ENCODE peak calls at places on chromosomes 5 and 9, in five cellular contexts. L, B, Z, K and T are unnamed samples.

GRCh38 chr5:116442095-116442534 is 132.5 kb downstream of the SEMA6A start:
- ATAC-seq in L (no peak), K (no peak), B (no peak), Z (no peak), T (no peak)

GRCh38 chr5:108940500-108940899 is 192.8 kb downstream of the FER start:
- ATAC-seq in Z (no peak), B (no peak), K (no peak), L (no peak), T (no peak)

GRCh38 chr5:57844410-57844809 is 361.8 kb upstream of the ACTBL2 start:
- ATAC-seq in B (no peak), K (no peak), L (no peak), Z (no peak), T (no peak)

GRCh38 chr5:94744906-94745305 is 126.4 kb downstream of the SLF1 start:
- ATAC-seq in L (no peak), Z (peak; percentile 24), B (no peak), K (peak; percentile 15), T (no peak)

GRCh38 chr9:131651599-131651998 is 88.3 kb downstream of the RAPGEF1 start:
- ATAC-seq in L (peak; percentile 29), Z (no peak), K (no peak), B (no peak), T (peak; percentile 38)

GRCh38 chr5:73897886-73898285 is 271.9 kb downstream of the ARHGEF28 start:
- ATAC-seq in Z (no peak), L (no peak), K (no peak), B (no peak), T (no peak)

GRCh38 chr5:17225551-17225950 is 8.1 kb downstream of the BASP1 start:
- ATAC-seq in L (no peak), B (no peak), K (no peak), Z (no peak), T (no peak)

GRCh38 chr9:22216730-22217160 is 207.6 kb upstream of the CDKN2B start:
- ATAC-seq in Z (no peak), B (peak; percentile 81), L (no peak), K (no peak), T (no peak)

GRCh38 chr9:6109571-6109970 is 94.1 kb upstream of the RANBP6 start:
- ATAC-seq in B (no peak), L (no peak), K (no peak), Z (no peak), T (no peak)

GRCh38 chr9:24118170-24118569 is 292.1 kb upstream of the ELAVL2 start:
- ATAC-seq in L (no peak), Z (no peak), K (peak; percentile 43), B (no peak), T (no peak)

GRCh38 chr5:167802755-167803431 is 488.6 kb upstream of the WWC1 start:
- ATAC-seq in Z (no peak), B (no peak), K (no peak), L (no peak), T (no peak)

GRCh38 chr5:87434461-87434860 is 21.7 kb upstream of the CCNH start:
- ATAC-seq in K (no peak), Z (no peak), B (no peak), L (no peak), T (no peak)

GRCh38 chr5:68709229-68709628 is 384.6 kb upstream of the SLC30A5 start:
- ATAC-seq in L (no peak), Z (no peak), K (no peak), B (no peak), T (no peak)

GRCh38 chr9:127149463-127150390 is 27.3 kb upstream of the ANGPTL2 start:
- ATAC-seq in L (no peak), K (no peak), Z (no peak), B (no peak), T (no peak)

GRCh38 chr9:112168197-112168596 is 6.9 kb downstream of the SUSD1 start:
- ATAC-seq in Z (no peak), B (no peak), L (no peak), K (no peak), T (no peak)

GRCh38 chr9:83070257-83070656 is 7.3 kb upstream of the RASEF start:
- ATAC-seq in B (no peak), Z (no peak), K (no peak), L (no peak), T (no peak)

GRCh38 chr9:131228096-131228495 is 48.2 kb downstream of the FAM78A start:
- ATAC-seq in B (no peak), K (no peak), L (no peak), Z (no peak), T (no peak)

GRCh38 chr5:132905938-132906337 is 32.5 kb downstream of the LEAP2 start:
- ATAC-seq in L (peak; percentile 60), Z (no peak), K (no peak), B (peak; percentile 81), T (no peak)

GRCh38 chr5:112616812-112617547 is 120.7 kb upstream of the APC start:
- ATAC-seq in K (peak; percentile 41), Z (no peak), B (peak; percentile 69), L (no peak), T (no peak)

GRCh38 chr5:39580702-39581498 is 156.1 kb upstream of the DAB2 start:
- ATAC-seq in L (no peak), Z (no peak), B (no peak), K (no peak), T (peak; percentile 41)

GRCh38 chr9:129888809-129889460 is 53.7 kb downstream of the USP20 start:
- ATAC-seq in K (peak; percentile 12), B (no peak), Z (no peak), L (no peak), T (no peak)

GRCh38 chr9:84121991-84122523 is 141.5 kb downstream of the RMI1 start:
- ATAC-seq in K (no peak), B (no peak), Z (peak; percentile 48), L (no peak), T (no peak)

GRCh38 chr5:132873119-132873929 is at the start of gene LEAP2:
- ATAC-seq in B (peak; percentile 82), K (no peak), Z (peak; percentile 74), L (peak; percentile 11), T (no peak)

GRCh38 chr5:82426419-82427154 is 148.4 kb upstream of the RPS23 start:
- ATAC-seq in Z (no peak), B (no peak), L (no peak), K (no peak), T (peak; percentile 30)

GRCh38 chr5:129905467-129906176 is 1.4 kb downstream of the CHSY3 start:
- ATAC-seq in Z (no peak), L (no peak), K (no peak), B (peak; percentile 20), T (no peak)

GRCh38 chr5:55535199-55535905 is 588 bp upstream of the PLPP1 start:
- ATAC-seq in L (peak; percentile 58), Z (peak; percentile 26), B (peak; percentile 25), K (peak; percentile 17), T (peak; percentile 50)

GRCh38 chr9:89743576-89744254 is 138.9 kb downstream of the GADD45G start:
- ATAC-seq in K (peak; percentile 73), B (peak; percentile 39), L (no peak), Z (no peak), T (no peak)

GRCh38 chr9:93549636-93550035 is 26.7 kb upstream of the PHF2 start:
- ATAC-seq in L (no peak), Z (no peak), K (no peak), B (no peak), T (no peak)

GRCh38 chr5:80921026-80921425 is 39.1 kb upstream of the RASGRF2 start:
- ATAC-seq in K (no peak), Z (no peak), L (no peak), B (peak; percentile 32), T (no peak)

GRCh38 chr9:318646-319045 is 104.0 kb downstream of the DOCK8 start:
- ATAC-seq in K (no peak), B (no peak), Z (no peak), L (no peak), T (no peak)

DNA sequence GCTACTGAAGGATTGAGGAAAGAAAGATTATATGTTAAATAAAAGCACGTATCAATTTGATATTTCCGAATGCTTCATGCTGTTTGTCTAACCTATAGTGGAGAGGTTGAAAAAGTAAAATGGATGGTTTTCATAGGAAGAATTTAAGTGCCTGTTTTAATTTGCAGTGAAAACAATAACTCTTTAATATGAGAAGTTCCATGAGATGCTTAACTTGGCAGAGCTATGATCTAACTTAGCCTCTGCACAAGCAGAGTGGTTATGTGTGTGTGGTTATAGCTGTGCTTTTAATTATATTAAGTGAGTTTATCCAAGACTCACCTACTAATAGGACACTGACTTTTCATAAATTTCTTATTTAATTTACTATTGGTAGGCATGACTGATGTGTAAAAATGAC is 57.4 kb downstream of the AOPEP start:
- ATAC-seq in Z (no peak), L (no peak), K (no peak), B (no peak), T (no peak)
- H3K27ac ChIP-seq in Z (no peak overlapping the region), L (peak overlapping the region; percentile 91), K (no peak overlapping the region), B (no peak overlapping the region), T (no peak overlapping the region)

GRCh38 chr5:28344803-28345433 is 1306.5 kb upstream of the CDH9 start:
- ATAC-seq in K (peak; percentile 80), L (no peak), B (peak; percentile 77), Z (peak; percentile 37), T (no peak)
- TF ChIP-seq CTCF in K (peak; percentile 54), L (peak; percentile 39), B (peak; percentile 63), Z (peak; percentile 49), T (no peak)

GRCh38 chr9:36021968-36022367 is 14.7 kb upstream of the RECK start:
- ATAC-seq in B (no peak), Z (no peak), K (peak; percentile 74), L (no peak), T (no peak)

GRCh38 chr9:36025751-36026150 is 11.0 kb upstream of the RECK start:
- ATAC-seq in L (no peak), Z (no peak), B (no peak), K (no peak), T (no peak)

GRCh38 chr9:36018129-36018528 is 18.6 kb upstream of the RECK start:
- ATAC-seq in Z (no peak), B (no peak), K (no peak), L (no peak), T (no peak)

GRCh38 chr9:36018755-36019720 is 17.7 kb upstream of the RECK start:
- ATAC-seq in B (no peak), L (no peak), Z (no peak), K (no peak), T (no peak)

DNA sequence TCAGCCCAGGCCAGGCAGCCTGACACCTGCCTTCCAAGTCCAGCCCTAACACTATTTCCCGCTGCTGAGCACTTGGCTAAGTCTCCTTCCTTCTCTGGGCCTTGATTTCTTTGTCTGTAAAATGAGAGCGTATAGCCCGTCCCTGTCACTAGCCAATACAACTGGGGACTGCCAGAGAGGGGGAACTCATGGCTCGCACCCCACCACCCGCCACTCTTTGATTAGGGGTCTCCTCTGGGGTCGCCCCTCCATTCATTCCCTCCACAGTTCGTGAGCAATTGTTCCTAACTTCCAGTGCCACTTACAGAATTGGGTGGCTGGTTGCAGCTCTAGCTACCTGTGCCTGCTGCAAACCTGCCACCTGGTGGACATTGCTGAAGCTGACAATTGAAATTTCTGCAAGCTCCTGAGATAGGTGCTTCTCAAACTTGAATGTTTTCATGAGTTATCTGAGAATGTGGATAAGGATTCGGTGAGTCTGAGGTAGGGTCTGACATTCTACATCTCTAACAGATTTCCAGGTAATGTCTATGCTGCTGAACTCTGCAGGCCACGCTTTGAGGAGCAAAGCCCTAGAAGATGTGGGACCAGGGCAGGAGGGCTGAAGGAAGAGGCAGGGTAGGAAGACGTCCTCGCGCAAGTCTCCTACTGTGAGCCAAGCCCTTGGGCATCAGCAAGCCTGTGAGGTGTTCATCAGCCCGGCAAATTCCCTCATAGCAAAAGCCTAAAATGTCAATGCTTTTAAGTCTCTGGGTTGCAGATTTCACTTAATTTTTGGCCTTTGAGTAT is 13.3 kb upstream of the RECK start:
- ATAC-seq in K (peak; percentile 90), B (peak; percentile 90), L (peak; percentile 97), Z (peak; percentile 80), T (no peak)
- TF ChIP-seq EP300 in K (no peak), B (no peak), L (no peak), Z (no peak), T (no peak)

GRCh38 chr5:140043508-140043872 is 391 bp upstream of the NRG2 start:
- ATAC-seq in Z (peak; percentile 37), B (peak; percentile 47), K (peak; percentile 46), L (peak; percentile 82), T (peak; percentile 5)
- H3K27ac ChIP-seq in Z (no peak overlapping the region), B (no peak overlapping the region), K (peak overlapping the region; percentile 46), L (peak overlapping the region; percentile 78), T (peak overlapping the region; percentile 79)